ENCODE peak calls at places on chromosome 2, in six cellular contexts. P is bronchial epithelial cell, J is ecto neural progenitor cell, M is GM12878, O is HS-5, H is right cardiac atrium. B is an unnamed sample.

GRCh38 chr2:147365577-147365976 is 479.3 kb upstream of the ACVR2A start:
- DNase-seq in H (peak), P (peak), M (no peak), O (no peak), J (no peak), B (no peak)

GRCh38 chr2:108895188-108895587 is 93.8 kb downstream of the EDAR start:
- DNase-seq in J (no peak), P (no peak), O (no peak), M (no peak), H (no peak), B (no peak)

GRCh38 chr2:99960724-99961566 is 181.4 kb downstream of the AFF3 start:
- DNase-seq in M (no peak), H (peak), O (no peak), P (no peak), J (no peak), B (peak)

GRCh38 chr2:120245520-120245835 is 7.2 kb upstream of the RALB start:
- DNase-seq in H (peak), P (no peak), O (no peak), J (no peak), M (no peak), B (no peak)

GRCh38 chr2:162065767-162066166 is 8.2 kb downstream of the DPP4 start:
- DNase-seq in O (no peak), M (no peak), P (no peak), J (no peak), H (no peak), B (no peak)

GRCh38 chr2:208280933-208281332 is 14.9 kb downstream of the PIKFYVE start:
- DNase-seq in P (no peak), H (no peak), O (peak), M (no peak), J (no peak), B (no peak)

GRCh38 chr2:28343971-28344715 is 48.5 kb upstream of the FOSL2 start:
- DNase-seq in P (no peak), O (no peak), M (no peak), J (no peak), H (no peak), B (no peak)

GRCh38 chr2:40371525-40372277 is 80.2 kb downstream of the SLC8A1 start:
- DNase-seq in O (peak), M (no peak), J (peak), H (peak), P (peak), B (peak)

GRCh38 chr2:69700381-69700780 is 41.6 kb upstream of the ANXA4 start:
- DNase-seq in J (no peak), H (no peak), P (peak), M (no peak), O (no peak), B (no peak)

GRCh38 chr2:217706095-217706494 is 296.7 kb downstream of the TNS1 start:
- DNase-seq in O (no peak), P (no peak), M (no peak), H (no peak), J (no peak), B (no peak)

GRCh38 chr2:212595036-212595654 is 56.5 kb upstream of the ERBB4 start:
- DNase-seq in O (peak), P (peak), H (no peak), M (peak), J (no peak), B (no peak)

GRCh38 chr2:239166201-239166834 is 234.5 kb downstream of the HDAC4 start:
- DNase-seq in O (no peak), J (no peak), M (no peak), P (no peak), H (no peak), B (no peak)

B was measured in Right ventricle myocardium superior.